ENCODE peak calls at places on chromosome 1, in five cellular contexts. C is NCI-H2081, R is A549, E is esophagus squamous epithelium, F is T-helper 2 cell. O is an unnamed sample.

GRCh38 chr1:74847720-74848119 is 114.8 kb downstream of the TYW3 start:
- DNase-seq in C (no peak), R (no peak), E (no peak), F (no peak), O (no peak)

GRCh38 chr1:11473635-11474034 is 5.3 kb upstream of the DISP3 start:
- DNase-seq in C (no peak), R (no peak), E (no peak), F (no peak), O (peak)

GRCh38 chr1:228989992-228990827 is 254.9 kb downstream of the RHOU start:
- DNase-seq in C (peak), R (no peak), E (no peak), F (no peak), O (no peak)

GRCh38 chr1:14968251-14968812 is 185.2 kb upstream of the TMEM51 start:
- DNase-seq in C (no peak), R (no peak), E (no peak), F (no peak), O (peak)

GRCh38 chr1:26021647-26022403 is at the start of gene EXTL1:
- DNase-seq in C (no peak), R (no peak), E (no peak), F (no peak), O (peak)

GRCh38 chr1:172322219-172323061 is 98.0 kb upstream of the C1orf105 start:
- DNase-seq in C (no peak), R (peak), E (no peak), F (no peak), O (no peak)

GRCh38 chr1:205091043-205091740 is 6.9 kb upstream of the TMEM81 start:
- DNase-seq in C (no peak), R (no peak), E (no peak), F (no peak), O (no peak)

GRCh38 chr1:72462506-72462905 is 180.2 kb upstream of the NEGR1 start:
- DNase-seq in C (no peak), R (no peak), E (no peak), F (no peak), O (no peak)

GRCh38 chr1:149978547-149979023 is 31.9 kb downstream of the OTUD7B start:
- DNase-seq in C (no peak), R (no peak), E (no peak), F (no peak), O (no peak)

GRCh38 chr1:17914987-17915386 is 159.9 kb downstream of the ACTL8 start:
- DNase-seq in C (no peak), R (no peak), E (no peak), F (no peak), O (no peak)

GRCh38 chr1:1911390-1912041 is 3.5 kb upstream of the CALML6 start:
- DNase-seq in C (no peak), R (no peak), E (no peak), F (no peak), O (no peak)

GRCh38 chr1:207001492-207002245 is 30.9 kb downstream of the C1orf116 start:
- DNase-seq in C (no peak), R (no peak), E (no peak), F (no peak), O (no peak)

GRCh38 chr1:165342588-165342987 is 13.9 kb downstream of the LMX1A start:
- DNase-seq in C (no peak), R (no peak), E (no peak), F (no peak), O (no peak)

GRCh38 chr1:54850082-54850730 is 36.8 kb downstream of the DHCR24 start:
- DNase-seq in C (no peak), R (no peak), E (no peak), F (no peak), O (no peak)

GRCh38 chr1:10569531-10569930 is 94.8 kb downstream of the PEX14 start:
- DNase-seq in C (no peak), R (no peak), E (no peak), F (no peak), O (no peak)

O was measured in anterior cingulate cortex.